ENCODE peak calls at places on chromosomes 2 and 18, in six cellular contexts. One of them, this sample, is unnamed. For H3K4me1, the result is how much of the 10 kb centered on the place peaks cover.

GRCh38 chr18:49340446-49340845 is 120.0 kb downstream of the DYM start:
- DNase-seq in tibial nerve: no peak
- DNase-seq in body of pancreas: no peak
- DNase-seq in IMR-90: peak
- DNase-seq in lower lobe of right lung: no peak
- DNase-seq in uterus: no peak
- DNase-seq in this sample: no peak

GRCh38 chr18:78814766-78815165 is 164.9 kb upstream of the SALL3 start:
- DNase-seq in uterus: no peak
- DNase-seq in IMR-90: no peak
- DNase-seq in lower lobe of right lung: no peak
- DNase-seq in tibial nerve: no peak
- DNase-seq in body of pancreas: no peak
- DNase-seq in this sample: no peak

GRCh38 chr2:45885111-45885685 is 233.7 kb downstream of the PRKCE start:
- DNase-seq in uterus: no peak
- DNase-seq in IMR-90: no peak
- DNase-seq in tibial nerve: no peak
- DNase-seq in lower lobe of right lung: no peak
- DNase-seq in body of pancreas: no peak
- DNase-seq in this sample: no peak

GRCh38 chr2:223072826-223073225 is 20.8 kb downstream of the KCNE4 start:
- DNase-seq in uterus: no peak
- DNase-seq in tibial nerve: no peak
- DNase-seq in lower lobe of right lung: no peak
- DNase-seq in IMR-90: no peak
- DNase-seq in body of pancreas: no peak
- DNase-seq in this sample: no peak

GRCh38 chr2:150909613-150910012 is 352.1 kb downstream of the RBM43 start:
- DNase-seq in lower lobe of right lung: no peak
- DNase-seq in body of pancreas: no peak
- DNase-seq in IMR-90: no peak
- DNase-seq in tibial nerve: no peak
- DNase-seq in uterus: no peak
- DNase-seq in this sample: no peak

GRCh38 chr18:27921392-27921791 is 255.5 kb downstream of the CDH2 start:
- DNase-seq in tibial nerve: no peak
- DNase-seq in body of pancreas: no peak
- DNase-seq in IMR-90: no peak
- DNase-seq in uterus: no peak
- DNase-seq in lower lobe of right lung: no peak
- DNase-seq in this sample: no peak

GRCh38 chr2:85797959-85798358 is 44.2 kb downstream of the ATOH8 start:
- DNase-seq in lower lobe of right lung: no peak
- DNase-seq in uterus: no peak
- DNase-seq in tibial nerve: no peak
- DNase-seq in body of pancreas: no peak
- DNase-seq in IMR-90: peak
- DNase-seq in this sample: peak

GRCh38 chr2:194424683-194425209 is 1232.3 kb upstream of the SLC39A10 start:
- DNase-seq in IMR-90: no peak
- DNase-seq in uterus: no peak
- DNase-seq in lower lobe of right lung: no peak
- DNase-seq in body of pancreas: no peak
- DNase-seq in tibial nerve: no peak
- DNase-seq in this sample: no peak

GRCh38 chr2:109396338-109397180 is 217.2 kb downstream of the SEPTIN10 start:
- DNase-seq in IMR-90: no peak
- DNase-seq in lower lobe of right lung: no peak
- DNase-seq in tibial nerve: no peak
- DNase-seq in body of pancreas: peak
- DNase-seq in uterus: no peak
- DNase-seq in this sample: no peak

GRCh38 chr2:104068665-104069064 is 785.2 kb upstream of the POU3F3 start:
- DNase-seq in body of pancreas: no peak
- DNase-seq in lower lobe of right lung: no peak
- DNase-seq in uterus: no peak
- DNase-seq in tibial nerve: no peak
- DNase-seq in IMR-90: no peak
- DNase-seq in this sample: no peak

GRCh38 chr2:210203162-210203561 is 22.1 kb downstream of the ACADL start:
- DNase-seq in tibial nerve: no peak
- DNase-seq in uterus: no peak
- DNase-seq in lower lobe of right lung: no peak
- DNase-seq in body of pancreas: no peak
- DNase-seq in IMR-90: no peak
- DNase-seq in this sample: no peak

GRCh38 chr2:218811382-218811781 is 20.2 kb downstream of the PRKAG3 start:
- DNase-seq in lower lobe of right lung: peak
- DNase-seq in uterus: no peak
- DNase-seq in tibial nerve: no peak
- DNase-seq in IMR-90: peak
- DNase-seq in body of pancreas: no peak
- DNase-seq in this sample: no peak

GRCh38 chr2:237700583-237701032 is 73.2 kb downstream of the LRRFIP1 start:
- DNase-seq in uterus: peak
- DNase-seq in lower lobe of right lung: no peak
- DNase-seq in body of pancreas: no peak
- DNase-seq in tibial nerve: no peak
- DNase-seq in IMR-90: peak
- DNase-seq in this sample: peak

GRCh38 chr18:31042068-31042390 is 513 bp downstream of the DSC3 start:
- DNase-seq in IMR-90: no peak
- DNase-seq in tibial nerve: no peak
- DNase-seq in lower lobe of right lung: no peak
- DNase-seq in uterus: no peak
- DNase-seq in body of pancreas: no peak
- DNase-seq in this sample: no peak

GRCh38 chr2:28956415-28956826 is 24.7 kb upstream of the TOGARAM2 start:
- DNase-seq in uterus: no peak
- DNase-seq in tibial nerve: no peak
- DNase-seq in lower lobe of right lung: peak
- DNase-seq in body of pancreas: peak
- DNase-seq in IMR-90: no peak
- DNase-seq in this sample: no peak

GRCh38 chr2:150783896-150784295 is 296.4 kb upstream of the RND3 start:
- DNase-seq in uterus: no peak
- DNase-seq in lower lobe of right lung: no peak
- DNase-seq in body of pancreas: no peak
- DNase-seq in tibial nerve: no peak
- DNase-seq in IMR-90: no peak
- DNase-seq in this sample: no peak

GRCh38 chr2:98317214-98317613 is 29.0 kb upstream of the CNGA3 start:
- DNase-seq in lower lobe of right lung: no peak
- DNase-seq in IMR-90: no peak
- DNase-seq in tibial nerve: no peak
- DNase-seq in uterus: no peak
- DNase-seq in body of pancreas: no peak
- DNase-seq in this sample: no peak

GRCh38 chr2:168311265-168311925 is 64.0 kb upstream of the STK39 start:
- DNase-seq in lower lobe of right lung: no peak
- DNase-seq in uterus: no peak
- DNase-seq in tibial nerve: no peak
- DNase-seq in IMR-90: no peak
- DNase-seq in body of pancreas: no peak
- DNase-seq in this sample: no peak

GRCh38 chr2:207744050-207744449 is 25.7 kb downstream of the FZD5 start:
- DNase-seq in IMR-90: no peak
- DNase-seq in body of pancreas: no peak
- DNase-seq in tibial nerve: no peak
- DNase-seq in lower lobe of right lung: no peak
- DNase-seq in uterus: no peak
- DNase-seq in this sample: no peak

GRCh38 chr18:22566703-22567420 is 149.1 kb upstream of the CTAGE1 start:
- DNase-seq in tibial nerve: no peak
- DNase-seq in body of pancreas: no peak
- DNase-seq in IMR-90: no peak
- DNase-seq in uterus: no peak
- DNase-seq in lower lobe of right lung: no peak
- DNase-seq in this sample: no peak

GRCh38 chr2:236545248-236545658 is 24.4 kb upstream of the ACKR3 start:
- DNase-seq in tibial nerve: no peak
- DNase-seq in IMR-90: no peak
- DNase-seq in uterus: no peak
- DNase-seq in lower lobe of right lung: no peak
- DNase-seq in body of pancreas: no peak
- DNase-seq in this sample: no peak

GRCh38 chr2:216215991-216216390 is 106.8 kb downstream of the XRCC5 start:
- DNase-seq in lower lobe of right lung: no peak
- DNase-seq in body of pancreas: peak
- DNase-seq in IMR-90: peak
- DNase-seq in tibial nerve: no peak
- DNase-seq in uterus: no peak
- DNase-seq in this sample: no peak

GRCh38 chr2:215687149-215688031 is 251.5 kb upstream of the FN1 start:
- DNase-seq in lower lobe of right lung: no peak
- DNase-seq in uterus: no peak
- DNase-seq in tibial nerve: no peak
- DNase-seq in IMR-90: no peak
- DNase-seq in body of pancreas: no peak
- DNase-seq in this sample: no peak

GRCh38 chr2:69642709-69643601 is 584 bp downstream of the AAK1 start:
- DNase-seq in uterus: peak
- DNase-seq in IMR-90: peak
- DNase-seq in tibial nerve: no peak
- DNase-seq in lower lobe of right lung: peak
- DNase-seq in body of pancreas: peak
- DNase-seq in this sample: peak

GRCh38 chr18:2955966-2956521 is 56.9 kb downstream of the LPIN2 start:
- DNase-seq in uterus: no peak
- DNase-seq in body of pancreas: no peak
- DNase-seq in lower lobe of right lung: no peak
- DNase-seq in IMR-90: no peak
- DNase-seq in tibial nerve: no peak
- DNase-seq in this sample: no peak

GRCh38 chr2:113175101-113175628 is 1.4 kb downstream of the PSD4 start:
- DNase-seq in tibial nerve: no peak
- DNase-seq in lower lobe of right lung: no peak
- DNase-seq in body of pancreas: no peak
- DNase-seq in IMR-90: no peak
- DNase-seq in uterus: no peak
- DNase-seq in this sample: no peak

GRCh38 chr2:135055182-135055786 is 3.2 kb downstream of the RAB3GAP1 start:
- DNase-seq in uterus: no peak
- DNase-seq in tibial nerve: no peak
- DNase-seq in body of pancreas: peak
- DNase-seq in lower lobe of right lung: no peak
- DNase-seq in IMR-90: peak
- DNase-seq in this sample: no peak

GRCh38 chr18:48946329-48946835 is 4.4 kb downstream of the SMAD7 start:
- DNase-seq in tibial nerve: no peak
- DNase-seq in IMR-90: peak
- DNase-seq in uterus: peak
- DNase-seq in body of pancreas: peak
- DNase-seq in lower lobe of right lung: no peak
- DNase-seq in this sample: no peak

GRCh38 chr2:33069894-33070651 is 123.3 kb downstream of the LTBP1 start:
- DNase-seq in tibial nerve: no peak
- DNase-seq in IMR-90: peak
- DNase-seq in body of pancreas: peak
- DNase-seq in uterus: peak
- DNase-seq in lower lobe of right lung: no peak
- DNase-seq in this sample: peak

GRCh38 chr2:221567809-221568208 is 4.3 kb downstream of the EPHA4 start:
- DNase-seq in body of pancreas: no peak
- DNase-seq in tibial nerve: no peak
- DNase-seq in uterus: no peak
- DNase-seq in IMR-90: peak
- DNase-seq in lower lobe of right lung: no peak
- DNase-seq in this sample: no peak

GRCh38 chr2:221567231-221567760 is 4.8 kb downstream of the EPHA4 start:
- DNase-seq in uterus: no peak
- DNase-seq in lower lobe of right lung: no peak
- DNase-seq in tibial nerve: no peak
- DNase-seq in body of pancreas: no peak
- DNase-seq in IMR-90: no peak
- DNase-seq in this sample: no peak

GRCh38 chr2:221569342-221570278 is 2.5 kb downstream of the EPHA4 start:
- DNase-seq in IMR-90: no peak
- DNase-seq in tibial nerve: no peak
- DNase-seq in lower lobe of right lung: no peak
- DNase-seq in uterus: no peak
- DNase-seq in body of pancreas: no peak
- DNase-seq in this sample: no peak

GRCh38 chr2:221570321-221571107 is 1.6 kb downstream of the EPHA4 start:
- DNase-seq in body of pancreas: no peak
- DNase-seq in lower lobe of right lung: no peak
- DNase-seq in IMR-90: peak
- DNase-seq in uterus: peak
- DNase-seq in tibial nerve: no peak
- DNase-seq in this sample: peak

GRCh38 chr2:221568299-221568698 is 3.8 kb downstream of the EPHA4 start:
- DNase-seq in IMR-90: no peak
- DNase-seq in uterus: no peak
- DNase-seq in tibial nerve: no peak
- DNase-seq in body of pancreas: no peak
- DNase-seq in lower lobe of right lung: no peak
- DNase-seq in this sample: no peak
- H3K4me3 ChIP-seq in IMR-90: no peak
- H3K4me3 ChIP-seq in uterus: no peak
- H3K4me3 ChIP-seq in tibial nerve: no peak
- H3K4me3 ChIP-seq in body of pancreas: no peak
- H3K4me3 ChIP-seq in lower lobe of right lung: no peak
- H3K4me3 ChIP-seq in this sample: no peak

GRCh38 chr2:63786506-63786905 is 55.2 kb upstream of the UGP2 start:
- DNase-seq in body of pancreas: no peak
- DNase-seq in lower lobe of right lung: no peak
- DNase-seq in IMR-90: no peak
- DNase-seq in uterus: no peak
- DNase-seq in tibial nerve: no peak
- DNase-seq in this sample: no peak
- H3K4me1 ChIP-seq in body of pancreas: under half
- H3K4me1 ChIP-seq in lower lobe of right lung: under half
- H3K4me1 ChIP-seq in IMR-90: under half
- H3K4me1 ChIP-seq in uterus: under half
- H3K4me1 ChIP-seq in tibial nerve: under half
- H3K4me1 ChIP-seq in this sample: half or more

GRCh38 chr2:132676999-132677398 is 7.0 kb upstream of the LYPD1 start:
- DNase-seq in body of pancreas: no peak
- DNase-seq in IMR-90: no peak
- DNase-seq in lower lobe of right lung: no peak
- DNase-seq in tibial nerve: no peak
- DNase-seq in uterus: no peak
- DNase-seq in this sample: no peak
- TF ChIP-seq CTCF in body of pancreas: peak
- TF ChIP-seq CTCF in IMR-90: peak
- TF ChIP-seq CTCF in lower lobe of right lung: no peak
- TF ChIP-seq CTCF in tibial nerve: no peak
- TF ChIP-seq CTCF in uterus: no peak
- TF ChIP-seq CTCF in this sample: no peak

DNA sequence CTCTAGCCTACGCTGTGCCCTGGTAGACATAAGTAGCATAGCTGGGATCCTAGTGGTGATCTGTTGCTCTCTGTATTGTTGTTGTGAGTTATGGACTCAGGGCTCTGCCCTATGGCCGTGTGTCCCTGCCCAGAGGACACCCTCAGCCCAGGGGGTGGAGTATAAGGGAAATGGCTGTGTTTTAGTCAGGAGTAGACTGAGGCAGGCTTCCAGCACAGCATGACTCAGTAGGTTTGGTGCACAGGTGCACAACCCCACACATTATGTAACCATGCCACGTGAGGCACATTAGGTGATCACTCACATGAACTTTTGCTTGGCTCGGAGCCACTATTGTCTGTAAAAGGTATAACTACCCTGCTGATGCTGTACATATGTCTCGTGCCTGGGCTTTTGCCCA is 59.9 kb upstream of the PEX13 start:
- DNase-seq in IMR-90: no peak
- DNase-seq in lower lobe of right lung: no peak
- DNase-seq in body of pancreas: peak
- DNase-seq in uterus: no peak
- DNase-seq in tibial nerve: no peak
- DNase-seq in this sample: no peak
- H3K4me3 ChIP-seq in IMR-90: no peak
- H3K4me3 ChIP-seq in lower lobe of right lung: no peak
- H3K4me3 ChIP-seq in body of pancreas: no peak
- H3K4me3 ChIP-seq in uterus: no peak
- H3K4me3 ChIP-seq in tibial nerve: no peak
- H3K4me3 ChIP-seq in this sample: no peak